ENCODE peak calls at places on chromosomes 5 and 9, in seven cellular contexts. G is H1, H is HCT116, S is K562, E is SK-N-SH, K is GM12878, W is HepG2. L is an unnamed sample.

GRCh38 chr9:127783644-127784043 is 2.2 kb upstream of the CDK9 start:
- DNase-seq in K (no peak), E (no peak), H (no peak), G (no peak), W (no peak), S (no peak), L (no peak)

GRCh38 chr5:128409401-128409800 is 128.6 kb downstream of the FBN2 start:
- DNase-seq in H (no peak), S (no peak), E (no peak), K (no peak), W (no peak), G (no peak), L (no peak)

GRCh38 chr5:169429044-169429443 is 128.1 kb upstream of the SLIT3 start:
- DNase-seq in E (no peak), W (no peak), G (no peak), H (no peak), S (no peak), K (no peak), L (no peak)

GRCh38 chr5:27810458-27810857 is 772.1 kb upstream of the CDH9 start:
- DNase-seq in K (no peak), H (no peak), G (no peak), S (no peak), E (no peak), W (no peak), L (no peak)

GRCh38 chr5:67809589-67809988 is 406.0 kb upstream of the PIK3R1 start:
- DNase-seq in W (no peak), H (no peak), S (no peak), K (peak; percentile 83), E (no peak), G (no peak), L (no peak)

GRCh38 chr9:123102380-123103113 is 69.1 kb downstream of the GPR21 start:
- DNase-seq in E (no peak), H (no peak), S (no peak), K (no peak), W (no peak), G (no peak), L (peak; percentile 48)

GRCh38 chr9:36039696-36040095 is 3.0 kb downstream of the RECK start:
- DNase-seq in K (no peak), S (no peak), G (no peak), W (no peak), E (no peak), H (no peak), L (no peak)

GRCh38 chr5:128498844-128499455 is 39.1 kb downstream of the FBN2 start:
- DNase-seq in G (no peak), W (no peak), H (peak; percentile 40), S (peak; percentile 9), K (no peak), E (peak; percentile 7), L (peak; percentile 20)

GRCh38 chr5:126972062-126972895 is 58.1 kb downstream of the MARCHF3 start:
- DNase-seq in S (peak; percentile 53), W (peak; percentile 39), G (no peak), H (no peak), K (peak; percentile 76), E (no peak), L (no peak)

GRCh38 chr5:7991125-7991821 is 122.3 kb downstream of the MTRR start:
- DNase-seq in H (no peak), K (no peak), G (no peak), W (no peak), E (peak; percentile 6), S (peak; percentile 35), L (no peak)

GRCh38 chr9:6552033-6552737 is 93.3 kb downstream of the GLDC start:
- DNase-seq in S (no peak), E (peak; percentile 27), W (peak; percentile 29), K (no peak), H (no peak), G (no peak), L (no peak)

GRCh38 chr5:56316302-56316994 is 83.3 kb upstream of the ANKRD55 start:
- DNase-seq in W (no peak), K (no peak), S (no peak), E (no peak), H (no peak), G (no peak), L (no peak)

GRCh38 chr5:32406650-32407049 is 37.9 kb downstream of the ZFR start:
- DNase-seq in K (no peak), S (no peak), E (no peak), H (no peak), G (no peak), W (no peak), L (no peak)

GRCh38 chr5:73591698-73592501 is 26.4 kb downstream of the UTP15 start:
- DNase-seq in K (no peak), H (no peak), E (peak; percentile 19), G (no peak), W (no peak), S (no peak), L (no peak)

GRCh38 chr9:1057910-1058309 is 7.8 kb downstream of the DMRT2 start:
- DNase-seq in H (no peak), S (no peak), W (no peak), E (no peak), G (no peak), K (no peak), L (no peak)

GRCh38 chr9:133130721-133131244 is 9.7 kb upstream of the RALGDS start:
- DNase-seq in G (no peak), W (no peak), E (no peak), K (no peak), S (no peak), H (no peak), L (no peak)

GRCh38 chr5:55594636-55595035 is 59.9 kb upstream of the PLPP1 start:
- DNase-seq in K (no peak), E (no peak), H (no peak), S (no peak), W (no peak), G (no peak), L (no peak)

GRCh38 chr5:150341331-150341730 is 16.2 kb upstream of the TCOF1 start:
- DNase-seq in E (no peak), K (no peak), G (no peak), W (no peak), S (no peak), H (no peak), L (no peak)

GRCh38 chr5:84796399-84796798 is 411.7 kb upstream of the EDIL3 start:
- DNase-seq in S (no peak), G (no peak), W (no peak), K (no peak), H (no peak), E (no peak), L (no peak)

DNA sequence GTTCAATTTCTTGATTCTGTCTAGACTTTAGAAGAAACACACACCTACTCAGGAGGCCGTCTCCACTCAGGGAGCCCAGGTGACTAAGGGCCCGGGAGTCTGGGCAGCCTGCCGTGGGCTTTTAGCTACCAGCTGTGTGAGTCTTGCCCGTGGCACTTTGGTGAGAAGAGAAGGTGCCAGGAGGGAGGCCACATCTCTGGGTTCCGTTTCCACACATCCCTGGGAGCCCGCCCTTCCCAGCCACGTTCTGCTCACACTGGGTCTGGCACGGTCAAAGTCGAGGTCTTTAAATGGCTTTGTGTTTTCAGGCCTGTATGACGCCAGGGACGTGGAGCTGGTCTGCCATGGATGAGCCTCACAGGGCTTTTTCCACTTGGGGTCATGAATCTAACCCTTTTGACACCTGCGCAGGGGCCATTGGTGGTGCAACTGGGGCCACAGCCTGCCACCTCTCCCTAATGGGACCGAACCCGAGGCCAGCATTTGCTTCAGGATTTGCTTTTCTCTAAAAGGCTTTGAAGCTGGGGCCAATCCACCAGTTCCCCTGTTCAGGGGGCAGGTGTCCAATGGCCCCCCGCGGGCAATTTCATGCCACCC is 17.2 kb upstream of the FCN2 start:
- DNase-seq in H (no peak), W (no peak), K (no peak), E (no peak), S (no peak), G (no peak), L (no peak)
- TF ChIP-seq JUND in H (no peak), W (no peak), K (no peak), E (no peak), S (no peak), G (no peak), L (no peak)

GRCh38 chr5:148145916-148146315 is 22.4 kb upstream of the SPINK14 start:
- DNase-seq in G (no peak), E (no peak), H (no peak), W (peak; percentile 77), K (no peak), S (no peak), L (peak; percentile 60)
- TF ChIP-seq JUND in G (no peak), E (no peak), H (no peak), W (no peak), K (no peak), S (no peak), L (peak; percentile 97)

GRCh38 chr9:126052791-126053190 is 273.8 kb upstream of the MVB12B start:
- DNase-seq in W (no peak), H (no peak), G (no peak), S (no peak), E (no peak), K (no peak), L (no peak)
- TF ChIP-seq JUND in W (no peak), H (no peak), G (no peak), S (no peak), E (no peak), K (no peak), L (no peak)

GRCh38 chr9:136973618-136974617 is 3.4 kb upstream of the PTGDS start:
- DNase-seq in K (no peak), H (no peak), G (no peak), S (peak; percentile 43), W (no peak), E (no peak), L (no peak)

GRCh38 chr9:136971746-136972145 is 5.6 kb upstream of the PTGDS start:
- DNase-seq in W (no peak), K (no peak), E (no peak), H (no peak), G (no peak), S (no peak), L (no peak)

GRCh38 chr9:136972335-136972734 is 5.0 kb upstream of the PTGDS start:
- DNase-seq in G (no peak), W (no peak), K (no peak), E (no peak), S (no peak), H (no peak), L (no peak)

GRCh38 chr9:136974834-136975535 is 2.3 kb upstream of the PTGDS start:
- DNase-seq in K (no peak), G (no peak), E (no peak), S (no peak), W (no peak), H (no peak), L (no peak)

DNA sequence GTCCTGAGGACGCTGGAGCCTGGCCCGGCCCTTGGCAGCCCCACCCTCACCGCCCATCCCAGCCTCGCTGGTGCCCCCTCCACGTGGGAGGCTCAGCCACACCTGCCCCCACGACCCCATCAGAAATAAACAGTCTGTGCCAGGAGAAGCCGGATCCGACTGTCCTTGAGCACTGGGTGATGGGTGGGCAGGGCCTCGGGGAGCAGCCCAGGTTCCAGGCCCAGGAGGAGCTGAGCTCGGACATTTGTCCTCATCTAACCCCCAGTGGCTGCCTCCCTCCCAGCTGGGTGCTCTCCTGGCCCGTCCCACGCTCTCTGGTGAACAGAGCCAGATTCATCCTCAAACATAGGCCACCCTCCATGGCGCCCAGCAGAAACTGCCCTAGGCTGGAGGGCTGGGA is 4.6 kb upstream of the PTGDS start:
- DNase-seq in H (no peak), W (no peak), E (no peak), G (no peak), K (no peak), S (no peak), L (no peak)
- TF ChIP-seq JUND in H (no peak), W (no peak), E (no peak), G (no peak), K (no peak), S (no peak), L (no peak)

L was measured in T47D.